ENCODE peak calls at places on chromosome 15, in five cellular contexts. A is mesothelial cell of epicardium; R is occipital lobe; M is HTR-8/SVneo; T is stimulated activated CD4-positive, alpha-beta T cell treated with anti-CD3 and anti-CD28 coated beads, Interleukin-4, amount 100 ng/mL, for 1 hour. J is an unnamed sample.

GRCh38 chr15:38699633-38700230 is 135.1 kb upstream of the RASGRP1 start:
- DNase-seq in M (peak; percentile 51), T (peak; percentile 58), A (no peak), R (no peak), J (peak; percentile 53)

GRCh38 chr15:92097473-92098178 is 244.1 kb downstream of the SLCO3A1 start:
- DNase-seq in T (peak; percentile 38), M (peak; percentile 29), R (peak; percentile 38), A (no peak), J (no peak)

GRCh38 chr15:67091073-67091965 is 25.9 kb downstream of the SMAD3 start:
- DNase-seq in T (peak; percentile 41), A (no peak), R (no peak), M (peak; percentile 90), J (peak; percentile 64)

GRCh38 chr15:44798815-44799214 is 62.5 kb downstream of the TRIM69 start:
- DNase-seq in A (no peak), M (no peak), T (no peak), R (no peak), J (no peak)

GRCh38 chr15:98801234-98801561 is 152.9 kb downstream of the IGF1R start:
- DNase-seq in M (no peak), R (peak; percentile 80), T (no peak), A (no peak), J (no peak)

GRCh38 chr15:29045717-29046116 is 159.9 kb downstream of the APBA2 start:
- DNase-seq in T (no peak), A (no peak), R (no peak), M (peak; percentile 26), J (no peak)

GRCh38 chr15:77514635-77515421 is 94.1 kb downstream of the HMG20A start:
- DNase-seq in R (no peak), A (no peak), M (no peak), T (no peak), J (no peak)

GRCh38 chr15:36449084-36449661 is 130.3 kb upstream of the CDIN1 start:
- DNase-seq in A (no peak), M (no peak), R (no peak), T (no peak), J (no peak)

GRCh38 chr15:65115086-65115485 is at the start of gene UBAP1L:
- DNase-seq in A (no peak), T (no peak), M (no peak), R (no peak), J (no peak)

GRCh38 chr15:78207110-78207458 is 27.3 kb downstream of the ACSBG1 start:
- DNase-seq in M (no peak), R (no peak), A (no peak), T (no peak), J (no peak)

GRCh38 chr15:74780983-74781672 is 752 bp upstream of the CSK start:
- DNase-seq in M (no peak), R (no peak), T (peak; percentile 45), A (no peak), J (peak; percentile 50)

GRCh38 chr15:45710657-45711056 is 75.8 kb downstream of the SQOR start:
- DNase-seq in A (no peak), M (no peak), T (no peak), R (no peak), J (no peak)

GRCh38 chr15:23436421-23436820 is 10.6 kb downstream of the GOLGA6L2 start:
- DNase-seq in M (no peak), T (no peak), A (no peak), R (no peak), J (no peak)

GRCh38 chr15:100330629-100331215 is 11.1 kb downstream of the ADAMTS17 start:
- DNase-seq in A (no peak), T (no peak), M (no peak), R (no peak), J (no peak)

GRCh38 chr15:68809517-68809916 is 11.2 kb downstream of the ANP32A start:
- DNase-seq in R (no peak), T (no peak), A (no peak), M (no peak), J (no peak)